ENCODE peak calls at places on chromosomes 12 and 14, in four cellular contexts. W is HL-60, G is AG10803, A is foreskin melanocyte. O is an unnamed sample.

GRCh38 chr12:116533343-116534248 is 25.6 kb upstream of the MAP1LC3B2 start:
- DNase-seq in W (peak), G (peak), A (peak), O (peak)

GRCh38 chr12:127145543-127145928 is 1121.4 kb upstream of the TMEM132C start:
- DNase-seq in W (no peak), G (peak), A (no peak), O (no peak)

GRCh38 chr12:115598827-115599226 is 678.7 kb downstream of the MED13L start:
- DNase-seq in W (no peak), G (peak), A (peak), O (no peak)

GRCh38 chr12:66279127-66279712 is 23.1 kb upstream of the HELB start:
- DNase-seq in W (no peak), G (no peak), A (no peak), O (no peak)

GRCh38 chr12:41983394-41983793 is 161.3 kb downstream of the GXYLT1 start:
- DNase-seq in W (no peak), G (no peak), A (peak), O (no peak)

GRCh38 chr14:95039259-95039992 is 117.9 kb downstream of the DICER1 start:
- DNase-seq in W (no peak), G (no peak), A (no peak), O (no peak)

GRCh38 chr14:95784137-95784536 is 70.2 kb upstream of the TCL1A start:
- DNase-seq in W (no peak), G (peak), A (peak), O (no peak)

GRCh38 chr12:69510176-69510827 is 40.1 kb downstream of the FRS2 start:
- DNase-seq in W (no peak), G (no peak), A (no peak), O (no peak)

GRCh38 chr12:26971963-26972362 is 33.7 kb downstream of the FGFR1OP2 start:
- DNase-seq in W (no peak), G (no peak), A (no peak), O (no peak)

GRCh38 chr14:76395161-76395560 is 19.2 kb downstream of the ESRRB start:
- DNase-seq in W (no peak), G (no peak), A (no peak), O (no peak)